ENCODE peak calls at places on chromosomes 4 and X, in nine cellular contexts. One of them, this sample, is unnamed.

GRCh38 chrX:39676434-39676833 is 421.3 kb downstream of the BCOR start:
- DNase-seq in NCI-H524: no peak
- DNase-seq in uterus: no peak
- DNase-seq in CD8-positive, alpha-beta T cell: no peak
- DNase-seq in stimulated activated CD8-positive, alpha-beta memory T cell treated with anti-CD3 and anti-CD28 coated beads, Interleukin-7, amount 100 ng/mL, for 1 hour: no peak
- DNase-seq in aorta: no peak
- DNase-seq in tibial artery: no peak
- DNase-seq in DND-41: no peak
- DNase-seq in OCI-LY7: no peak
- DNase-seq in this sample: no peak

GRCh38 chr4:127479031-127479622 is 153.6 kb upstream of the INTU start:
- DNase-seq in NCI-H524: peak; percentile 15
- DNase-seq in uterus: no peak
- DNase-seq in CD8-positive, alpha-beta T cell: no peak
- DNase-seq in stimulated activated CD8-positive, alpha-beta memory T cell treated with anti-CD3 and anti-CD28 coated beads, Interleukin-7, amount 100 ng/mL, for 1 hour: no peak
- DNase-seq in aorta: no peak
- DNase-seq in tibial artery: no peak
- DNase-seq in DND-41: no peak
- DNase-seq in OCI-LY7: peak; percentile 30
- DNase-seq in this sample: no peak

GRCh38 chrX:119736206-119736764 is 22.1 kb upstream of the SOWAHD start:
- DNase-seq in NCI-H524: no peak
- DNase-seq in uterus: no peak
- DNase-seq in CD8-positive, alpha-beta T cell: no peak
- DNase-seq in stimulated activated CD8-positive, alpha-beta memory T cell treated with anti-CD3 and anti-CD28 coated beads, Interleukin-7, amount 100 ng/mL, for 1 hour: no peak
- DNase-seq in aorta: no peak
- DNase-seq in tibial artery: no peak
- DNase-seq in DND-41: no peak
- DNase-seq in OCI-LY7: no peak
- DNase-seq in this sample: no peak

GRCh38 chr4:80307774-80308465 is 27.6 kb upstream of the CFAP299 start:
- DNase-seq in NCI-H524: peak; percentile 41
- DNase-seq in uterus: no peak
- DNase-seq in CD8-positive, alpha-beta T cell: no peak
- DNase-seq in stimulated activated CD8-positive, alpha-beta memory T cell treated with anti-CD3 and anti-CD28 coated beads, Interleukin-7, amount 100 ng/mL, for 1 hour: no peak
- DNase-seq in aorta: no peak
- DNase-seq in tibial artery: no peak
- DNase-seq in DND-41: no peak
- DNase-seq in OCI-LY7: no peak
- DNase-seq in this sample: no peak

GRCh38 chrX:13142891-13143290 is 98.5 kb upstream of the FAM9C start:
- DNase-seq in NCI-H524: no peak
- DNase-seq in uterus: no peak
- DNase-seq in CD8-positive, alpha-beta T cell: no peak
- DNase-seq in stimulated activated CD8-positive, alpha-beta memory T cell treated with anti-CD3 and anti-CD28 coated beads, Interleukin-7, amount 100 ng/mL, for 1 hour: no peak
- DNase-seq in aorta: no peak
- DNase-seq in tibial artery: no peak
- DNase-seq in DND-41: no peak
- DNase-seq in OCI-LY7: no peak
- DNase-seq in this sample: no peak

GRCh38 chr4:147866532-147867271 is 134.8 kb downstream of the ARHGAP10 start:
- DNase-seq in NCI-H524: peak; percentile 72
- DNase-seq in uterus: peak; percentile 95
- DNase-seq in CD8-positive, alpha-beta T cell: peak; percentile 95
- DNase-seq in stimulated activated CD8-positive, alpha-beta memory T cell treated with anti-CD3 and anti-CD28 coated beads, Interleukin-7, amount 100 ng/mL, for 1 hour: peak; percentile 79
- DNase-seq in aorta: peak; percentile 97
- DNase-seq in tibial artery: peak; percentile 95
- DNase-seq in DND-41: peak; percentile 86
- DNase-seq in OCI-LY7: peak; percentile 87
- DNase-seq in this sample: peak; percentile 96

GRCh38 chrX:25202827-25203226 is 187.1 kb upstream of the ARX start:
- DNase-seq in NCI-H524: no peak
- DNase-seq in uterus: no peak
- DNase-seq in CD8-positive, alpha-beta T cell: no peak
- DNase-seq in stimulated activated CD8-positive, alpha-beta memory T cell treated with anti-CD3 and anti-CD28 coated beads, Interleukin-7, amount 100 ng/mL, for 1 hour: no peak
- DNase-seq in aorta: no peak
- DNase-seq in tibial artery: no peak
- DNase-seq in DND-41: no peak
- DNase-seq in OCI-LY7: no peak
- DNase-seq in this sample: no peak

GRCh38 chr4:2217726-2218125 is 24.2 kb downstream of the HAUS3 start:
- DNase-seq in NCI-H524: no peak
- DNase-seq in uterus: no peak
- DNase-seq in CD8-positive, alpha-beta T cell: no peak
- DNase-seq in stimulated activated CD8-positive, alpha-beta memory T cell treated with anti-CD3 and anti-CD28 coated beads, Interleukin-7, amount 100 ng/mL, for 1 hour: no peak
- DNase-seq in aorta: no peak
- DNase-seq in tibial artery: no peak
- DNase-seq in DND-41: no peak
- DNase-seq in OCI-LY7: no peak
- DNase-seq in this sample: no peak

GRCh38 chr4:103306870-103307345 is 108.8 kb upstream of the CENPE start:
- DNase-seq in NCI-H524: no peak
- DNase-seq in uterus: no peak
- DNase-seq in CD8-positive, alpha-beta T cell: no peak
- DNase-seq in stimulated activated CD8-positive, alpha-beta memory T cell treated with anti-CD3 and anti-CD28 coated beads, Interleukin-7, amount 100 ng/mL, for 1 hour: no peak
- DNase-seq in aorta: no peak
- DNase-seq in tibial artery: no peak
- DNase-seq in DND-41: no peak
- DNase-seq in OCI-LY7: no peak
- DNase-seq in this sample: peak; percentile 76

GRCh38 chr4:173486714-173487392 is 43.2 kb downstream of the HAND2 start:
- DNase-seq in NCI-H524: peak; percentile 54
- DNase-seq in uterus: no peak
- DNase-seq in CD8-positive, alpha-beta T cell: no peak
- DNase-seq in stimulated activated CD8-positive, alpha-beta memory T cell treated with anti-CD3 and anti-CD28 coated beads, Interleukin-7, amount 100 ng/mL, for 1 hour: no peak
- DNase-seq in aorta: peak; percentile 75
- DNase-seq in tibial artery: no peak
- DNase-seq in DND-41: no peak
- DNase-seq in OCI-LY7: no peak
- DNase-seq in this sample: no peak

GRCh38 chrX:119605739-119606507 is at the start of gene NKRF:
- DNase-seq in NCI-H524: peak; percentile 94
- DNase-seq in uterus: peak; percentile 94
- DNase-seq in CD8-positive, alpha-beta T cell: peak; percentile 88
- DNase-seq in stimulated activated CD8-positive, alpha-beta memory T cell treated with anti-CD3 and anti-CD28 coated beads, Interleukin-7, amount 100 ng/mL, for 1 hour: peak; percentile 69
- DNase-seq in aorta: peak; percentile 96
- DNase-seq in tibial artery: peak; percentile 88
- DNase-seq in DND-41: peak; percentile 92
- DNase-seq in OCI-LY7: peak; percentile 90
- DNase-seq in this sample: peak; percentile 93

GRCh38 chr4:38489924-38490639 is 173.9 kb upstream of the KLF3 start:
- DNase-seq in NCI-H524: no peak
- DNase-seq in uterus: no peak
- DNase-seq in CD8-positive, alpha-beta T cell: no peak
- DNase-seq in stimulated activated CD8-positive, alpha-beta memory T cell treated with anti-CD3 and anti-CD28 coated beads, Interleukin-7, amount 100 ng/mL, for 1 hour: no peak
- DNase-seq in aorta: no peak
- DNase-seq in tibial artery: no peak
- DNase-seq in DND-41: no peak
- DNase-seq in OCI-LY7: no peak
- DNase-seq in this sample: no peak

GRCh38 chr4:175051974-175052373 is 133.8 kb downstream of the ADAM29 start:
- DNase-seq in NCI-H524: no peak
- DNase-seq in uterus: no peak
- DNase-seq in CD8-positive, alpha-beta T cell: no peak
- DNase-seq in stimulated activated CD8-positive, alpha-beta memory T cell treated with anti-CD3 and anti-CD28 coated beads, Interleukin-7, amount 100 ng/mL, for 1 hour: no peak
- DNase-seq in aorta: no peak
- DNase-seq in tibial artery: no peak
- DNase-seq in DND-41: no peak
- DNase-seq in OCI-LY7: no peak
- DNase-seq in this sample: no peak

GRCh38 chrX:103081051-103081450 is 11.9 kb downstream of the NXF3 start:
- DNase-seq in NCI-H524: no peak
- DNase-seq in uterus: no peak
- DNase-seq in CD8-positive, alpha-beta T cell: no peak
- DNase-seq in stimulated activated CD8-positive, alpha-beta memory T cell treated with anti-CD3 and anti-CD28 coated beads, Interleukin-7, amount 100 ng/mL, for 1 hour: no peak
- DNase-seq in aorta: no peak
- DNase-seq in tibial artery: no peak
- DNase-seq in DND-41: no peak
- DNase-seq in OCI-LY7: no peak
- DNase-seq in this sample: no peak

GRCh38 chrX:108139303-108139702 is 47.7 kb downstream of the ATG4A start:
- DNase-seq in NCI-H524: peak; percentile 6
- DNase-seq in uterus: no peak
- DNase-seq in CD8-positive, alpha-beta T cell: no peak
- DNase-seq in stimulated activated CD8-positive, alpha-beta memory T cell treated with anti-CD3 and anti-CD28 coated beads, Interleukin-7, amount 100 ng/mL, for 1 hour: no peak
- DNase-seq in aorta: no peak
- DNase-seq in tibial artery: no peak
- DNase-seq in DND-41: no peak
- DNase-seq in OCI-LY7: peak; percentile 11
- DNase-seq in this sample: no peak

GRCh38 chr4:157004279-157005161 is 32.9 kb upstream of the PDGFC start:
- DNase-seq in NCI-H524: no peak
- DNase-seq in uterus: no peak
- DNase-seq in CD8-positive, alpha-beta T cell: no peak
- DNase-seq in stimulated activated CD8-positive, alpha-beta memory T cell treated with anti-CD3 and anti-CD28 coated beads, Interleukin-7, amount 100 ng/mL, for 1 hour: no peak
- DNase-seq in aorta: no peak
- DNase-seq in tibial artery: no peak
- DNase-seq in DND-41: no peak
- DNase-seq in OCI-LY7: no peak
- DNase-seq in this sample: no peak

GRCh38 chr4:2860391-2861348 is 17.0 kb downstream of the ADD1 start:
- DNase-seq in NCI-H524: no peak
- DNase-seq in uterus: peak; percentile 46
- DNase-seq in CD8-positive, alpha-beta T cell: no peak
- DNase-seq in stimulated activated CD8-positive, alpha-beta memory T cell treated with anti-CD3 and anti-CD28 coated beads, Interleukin-7, amount 100 ng/mL, for 1 hour: no peak
- DNase-seq in aorta: no peak
- DNase-seq in tibial artery: no peak
- DNase-seq in DND-41: no peak
- DNase-seq in OCI-LY7: no peak
- DNase-seq in this sample: no peak

GRCh38 chr4:16721618-16722291 is 176.7 kb downstream of the LDB2 start:
- DNase-seq in NCI-H524: no peak
- DNase-seq in uterus: no peak
- DNase-seq in CD8-positive, alpha-beta T cell: no peak
- DNase-seq in stimulated activated CD8-positive, alpha-beta memory T cell treated with anti-CD3 and anti-CD28 coated beads, Interleukin-7, amount 100 ng/mL, for 1 hour: no peak
- DNase-seq in aorta: no peak
- DNase-seq in tibial artery: no peak
- DNase-seq in DND-41: no peak
- DNase-seq in OCI-LY7: no peak
- DNase-seq in this sample: no peak

GRCh38 chr4:151250706-151251105 is 26.3 kb upstream of the PRSS48 start:
- DNase-seq in NCI-H524: peak; percentile 2
- DNase-seq in uterus: no peak
- DNase-seq in CD8-positive, alpha-beta T cell: no peak
- DNase-seq in stimulated activated CD8-positive, alpha-beta memory T cell treated with anti-CD3 and anti-CD28 coated beads, Interleukin-7, amount 100 ng/mL, for 1 hour: no peak
- DNase-seq in aorta: no peak
- DNase-seq in tibial artery: no peak
- DNase-seq in DND-41: no peak
- DNase-seq in OCI-LY7: no peak
- DNase-seq in this sample: no peak

GRCh38 chrX:15673970-15674369 is 9.4 kb upstream of the CLTRN start:
- DNase-seq in NCI-H524: no peak
- DNase-seq in uterus: no peak
- DNase-seq in CD8-positive, alpha-beta T cell: no peak
- DNase-seq in stimulated activated CD8-positive, alpha-beta memory T cell treated with anti-CD3 and anti-CD28 coated beads, Interleukin-7, amount 100 ng/mL, for 1 hour: no peak
- DNase-seq in aorta: no peak
- DNase-seq in tibial artery: no peak
- DNase-seq in DND-41: no peak
- DNase-seq in OCI-LY7: no peak
- DNase-seq in this sample: no peak

GRCh38 chr4:89572224-89572858 is 264.6 kb downstream of the SNCA start:
- DNase-seq in NCI-H524: peak; percentile 82
- DNase-seq in uterus: no peak
- DNase-seq in CD8-positive, alpha-beta T cell: no peak
- DNase-seq in stimulated activated CD8-positive, alpha-beta memory T cell treated with anti-CD3 and anti-CD28 coated beads, Interleukin-7, amount 100 ng/mL, for 1 hour: no peak
- DNase-seq in aorta: no peak
- DNase-seq in tibial artery: no peak
- DNase-seq in DND-41: no peak
- DNase-seq in OCI-LY7: no peak
- DNase-seq in this sample: no peak

GRCh38 chr4:10053635-10054453 is 32.5 kb upstream of the SLC2A9 start:
- DNase-seq in NCI-H524: no peak
- DNase-seq in uterus: no peak
- DNase-seq in CD8-positive, alpha-beta T cell: peak; percentile 35
- DNase-seq in stimulated activated CD8-positive, alpha-beta memory T cell treated with anti-CD3 and anti-CD28 coated beads, Interleukin-7, amount 100 ng/mL, for 1 hour: no peak
- DNase-seq in aorta: no peak
- DNase-seq in tibial artery: no peak
- DNase-seq in DND-41: no peak
- DNase-seq in OCI-LY7: no peak
- DNase-seq in this sample: no peak

This sample was measured in suprapubic skin.